ENCODE peak calls at places on chromosome 10, in six cellular contexts. One of them, this sample, is unnamed.

GRCh38 chr10:117362313-117362712 is 12.9 kb downstream of the PDZD8 start:
- DNase-seq in sigmoid colon: no peak
- DNase-seq in GM13976: no peak
- DNase-seq in HuH-7.5: no peak
- DNase-seq in Calu3: no peak
- DNase-seq in stimulated activated CD8-positive, alpha-beta memory T cell treated with anti-CD3 and anti-CD28 coated beads, Interleukin-4, amount 100 ng/mL, for 24 hours: no peak
- DNase-seq in this sample: no peak

GRCh38 chr10:113381906-113382562 is 170.8 kb upstream of the HABP2 start:
- DNase-seq in sigmoid colon: no peak
- DNase-seq in GM13976: no peak
- DNase-seq in HuH-7.5: no peak
- DNase-seq in Calu3: peak
- DNase-seq in stimulated activated CD8-positive, alpha-beta memory T cell treated with anti-CD3 and anti-CD28 coated beads, Interleukin-4, amount 100 ng/mL, for 24 hours: no peak
- DNase-seq in this sample: no peak

GRCh38 chr10:119333146-119333792 is 125.9 kb downstream of the GRK5 start:
- DNase-seq in sigmoid colon: no peak
- DNase-seq in GM13976: no peak
- DNase-seq in HuH-7.5: no peak
- DNase-seq in Calu3: no peak
- DNase-seq in stimulated activated CD8-positive, alpha-beta memory T cell treated with anti-CD3 and anti-CD28 coated beads, Interleukin-4, amount 100 ng/mL, for 24 hours: peak
- DNase-seq in this sample: no peak

GRCh38 chr10:65213170-65213569 is 1692.0 kb downstream of the REEP3 start:
- DNase-seq in sigmoid colon: no peak
- DNase-seq in GM13976: no peak
- DNase-seq in HuH-7.5: no peak
- DNase-seq in Calu3: no peak
- DNase-seq in stimulated activated CD8-positive, alpha-beta memory T cell treated with anti-CD3 and anti-CD28 coated beads, Interleukin-4, amount 100 ng/mL, for 24 hours: no peak
- DNase-seq in this sample: no peak

GRCh38 chr10:77248104-77248503 is 389.5 kb downstream of the KCNMA1 start:
- DNase-seq in sigmoid colon: no peak
- DNase-seq in GM13976: no peak
- DNase-seq in HuH-7.5: no peak
- DNase-seq in Calu3: no peak
- DNase-seq in stimulated activated CD8-positive, alpha-beta memory T cell treated with anti-CD3 and anti-CD28 coated beads, Interleukin-4, amount 100 ng/mL, for 24 hours: no peak
- DNase-seq in this sample: no peak

GRCh38 chr10:31296754-31297153 is 22.3 kb upstream of the ZEB1 start:
- DNase-seq in sigmoid colon: no peak
- DNase-seq in GM13976: no peak
- DNase-seq in HuH-7.5: no peak
- DNase-seq in Calu3: no peak
- DNase-seq in stimulated activated CD8-positive, alpha-beta memory T cell treated with anti-CD3 and anti-CD28 coated beads, Interleukin-4, amount 100 ng/mL, for 24 hours: no peak
- DNase-seq in this sample: no peak

GRCh38 chr10:847868-848267 is 83.6 kb downstream of the LARP4B start:
- DNase-seq in sigmoid colon: no peak
- DNase-seq in GM13976: no peak
- DNase-seq in HuH-7.5: no peak
- DNase-seq in Calu3: no peak
- DNase-seq in stimulated activated CD8-positive, alpha-beta memory T cell treated with anti-CD3 and anti-CD28 coated beads, Interleukin-4, amount 100 ng/mL, for 24 hours: no peak
- DNase-seq in this sample: no peak

GRCh38 chr10:78805176-78805575 is 263.6 kb upstream of the ZMIZ1 start:
- DNase-seq in sigmoid colon: peak
- DNase-seq in GM13976: no peak
- DNase-seq in HuH-7.5: no peak
- DNase-seq in Calu3: no peak
- DNase-seq in stimulated activated CD8-positive, alpha-beta memory T cell treated with anti-CD3 and anti-CD28 coated beads, Interleukin-4, amount 100 ng/mL, for 24 hours: no peak
- DNase-seq in this sample: no peak

GRCh38 chr10:103554488-103555320 is 61.2 kb downstream of the NEURL1 start:
- DNase-seq in sigmoid colon: peak
- DNase-seq in GM13976: peak
- DNase-seq in HuH-7.5: peak
- DNase-seq in Calu3: no peak
- DNase-seq in stimulated activated CD8-positive, alpha-beta memory T cell treated with anti-CD3 and anti-CD28 coated beads, Interleukin-4, amount 100 ng/mL, for 24 hours: no peak
- DNase-seq in this sample: peak

GRCh38 chr10:3887885-3888476 is 103.0 kb upstream of the KLF6 start:
- DNase-seq in sigmoid colon: peak
- DNase-seq in GM13976: peak
- DNase-seq in HuH-7.5: no peak
- DNase-seq in Calu3: peak
- DNase-seq in stimulated activated CD8-positive, alpha-beta memory T cell treated with anti-CD3 and anti-CD28 coated beads, Interleukin-4, amount 100 ng/mL, for 24 hours: peak
- DNase-seq in this sample: no peak

GRCh38 chr10:103645141-103646054 is 151.9 kb downstream of the NEURL1 start:
- DNase-seq in sigmoid colon: peak
- DNase-seq in GM13976: no peak
- DNase-seq in HuH-7.5: no peak
- DNase-seq in Calu3: no peak
- DNase-seq in stimulated activated CD8-positive, alpha-beta memory T cell treated with anti-CD3 and anti-CD28 coated beads, Interleukin-4, amount 100 ng/mL, for 24 hours: no peak
- DNase-seq in this sample: no peak

GRCh38 chr10:78408011-78408410 is 374.3 kb downstream of the RPS24 start:
- DNase-seq in sigmoid colon: peak
- DNase-seq in GM13976: no peak
- DNase-seq in HuH-7.5: no peak
- DNase-seq in Calu3: no peak
- DNase-seq in stimulated activated CD8-positive, alpha-beta memory T cell treated with anti-CD3 and anti-CD28 coated beads, Interleukin-4, amount 100 ng/mL, for 24 hours: no peak
- DNase-seq in this sample: no peak

GRCh38 chr10:55892276-55892675 is 468.8 kb downstream of the ZWINT start:
- DNase-seq in sigmoid colon: no peak
- DNase-seq in GM13976: no peak
- DNase-seq in HuH-7.5: no peak
- DNase-seq in Calu3: no peak
- DNase-seq in stimulated activated CD8-positive, alpha-beta memory T cell treated with anti-CD3 and anti-CD28 coated beads, Interleukin-4, amount 100 ng/mL, for 24 hours: no peak
- DNase-seq in this sample: no peak

GRCh38 chr10:127547997-127548396 is 1.1 kb upstream of the NPS start:
- DNase-seq in sigmoid colon: no peak
- DNase-seq in GM13976: no peak
- DNase-seq in HuH-7.5: no peak
- DNase-seq in Calu3: no peak
- DNase-seq in stimulated activated CD8-positive, alpha-beta memory T cell treated with anti-CD3 and anti-CD28 coated beads, Interleukin-4, amount 100 ng/mL, for 24 hours: no peak
- DNase-seq in this sample: no peak

GRCh38 chr10:62812672-62813439 is 3.3 kb downstream of the EGR2 start:
- DNase-seq in sigmoid colon: no peak
- DNase-seq in GM13976: no peak
- DNase-seq in HuH-7.5: no peak
- DNase-seq in Calu3: no peak
- DNase-seq in stimulated activated CD8-positive, alpha-beta memory T cell treated with anti-CD3 and anti-CD28 coated beads, Interleukin-4, amount 100 ng/mL, for 24 hours: no peak
- DNase-seq in this sample: no peak

GRCh38 chr10:110446954-110447608 is 50.6 kb upstream of the DUSP5 start:
- DNase-seq in sigmoid colon: peak
- DNase-seq in GM13976: no peak
- DNase-seq in HuH-7.5: no peak
- DNase-seq in Calu3: no peak
- DNase-seq in stimulated activated CD8-positive, alpha-beta memory T cell treated with anti-CD3 and anti-CD28 coated beads, Interleukin-4, amount 100 ng/mL, for 24 hours: no peak
- DNase-seq in this sample: no peak

GRCh38 chr10:43322769-43323168 is 48.7 kb upstream of the FXYD4 start:
- DNase-seq in sigmoid colon: peak
- DNase-seq in GM13976: peak
- DNase-seq in HuH-7.5: no peak
- DNase-seq in Calu3: peak
- DNase-seq in stimulated activated CD8-positive, alpha-beta memory T cell treated with anti-CD3 and anti-CD28 coated beads, Interleukin-4, amount 100 ng/mL, for 24 hours: peak
- DNase-seq in this sample: no peak

GRCh38 chr10:102024799-102025198 is 31.2 kb downstream of the ARMH3 start:
- DNase-seq in sigmoid colon: no peak
- DNase-seq in GM13976: no peak
- DNase-seq in HuH-7.5: no peak
- DNase-seq in Calu3: no peak
- DNase-seq in stimulated activated CD8-positive, alpha-beta memory T cell treated with anti-CD3 and anti-CD28 coated beads, Interleukin-4, amount 100 ng/mL, for 24 hours: no peak
- DNase-seq in this sample: no peak

GRCh38 chr10:11163990-11164805 is 146.5 kb downstream of the CELF2 start:
- DNase-seq in sigmoid colon: no peak
- DNase-seq in GM13976: no peak
- DNase-seq in HuH-7.5: no peak
- DNase-seq in Calu3: no peak
- DNase-seq in stimulated activated CD8-positive, alpha-beta memory T cell treated with anti-CD3 and anti-CD28 coated beads, Interleukin-4, amount 100 ng/mL, for 24 hours: no peak
- DNase-seq in this sample: no peak

This sample was measured in NCI-H1436.